ENCODE peak calls at places on chromosomes 11 and 22, in seven cellular contexts. B, P, X, U, W, H and O are unnamed samples.

GRCh38 chr22:27238935-27239510 is 562.5 kb downstream of the MN1 start:
- DNase-seq in X (no peak), H (no peak), B (no peak), P (peak), W (peak), U (no peak), O (peak)

GRCh38 chr11:105609341-105609781 is 512 bp upstream of the GRIA4 start:
- DNase-seq in X (peak), U (peak), B (no peak), W (no peak), H (no peak), P (no peak), O (peak)

GRCh38 chr11:17591293-17591692 is 44.2 kb downstream of the OTOG start:
- DNase-seq in W (no peak), B (no peak), H (no peak), U (no peak), P (no peak), X (no peak), O (no peak)

GRCh38 chr11:68302256-68303054 is 9.9 kb upstream of the LRP5 start:
- DNase-seq in W (peak), U (no peak), B (no peak), H (no peak), P (no peak), X (no peak), O (peak)

GRCh38 chr11:8596504-8597046 is 2.5 kb upstream of the STK33 start:
- DNase-seq in U (no peak), X (no peak), W (no peak), B (no peak), P (no peak), H (no peak), O (no peak)

GRCh38 chr11:105033344-105033743 is 1.6 kb downstream of the CASP1 start:
- DNase-seq in X (no peak), B (no peak), U (no peak), P (no peak), H (no peak), W (no peak), O (no peak)

GRCh38 chr11:62546244-62546936 is at the start of gene AHNAK:
- DNase-seq in H (peak), W (peak), P (peak), U (peak), X (peak), B (peak), O (peak)

GRCh38 chr11:67375320-67376021 is 2.1 kb upstream of the CLCF1 start:
- DNase-seq in X (no peak), P (no peak), U (no peak), B (no peak), W (no peak), H (no peak), O (no peak)

GRCh38 chr22:34105461-34106062 is 185.3 kb upstream of the LARGE1 start:
- DNase-seq in H (no peak), P (peak), W (peak), X (peak), B (peak), U (peak), O (peak)

GRCh38 chr11:16942342-16942741 is 71.9 kb downstream of the PLEKHA7 start:
- DNase-seq in H (no peak), X (no peak), P (no peak), B (no peak), U (no peak), W (no peak), O (no peak)

GRCh38 chr22:42500164-42500835 is 19.3 kb downstream of the RRP7A start:
- DNase-seq in B (peak), P (peak), X (peak), W (peak), U (peak), H (peak), O (no peak)

GRCh38 chr22:46986788-46987187 is 224.3 kb downstream of the TBC1D22A start:
- DNase-seq in X (no peak), P (no peak), H (no peak), U (no peak), B (no peak), W (no peak), O (no peak)

GRCh38 chr11:65537620-65538231 is 12.8 kb downstream of the SCYL1 start:
- DNase-seq in X (no peak), B (no peak), P (no peak), H (no peak), W (no peak), U (no peak), O (no peak)

GRCh38 chr11:130904380-130904779 is 11.9 kb downstream of the SNX19 start:
- DNase-seq in P (no peak), H (no peak), U (no peak), X (no peak), W (no peak), B (no peak), O (no peak)

GRCh38 chr22:42863349-42863911 is 6.4 kb upstream of the ARFGAP3 start:
- DNase-seq in P (no peak), X (peak), U (peak), W (no peak), H (no peak), B (peak), O (peak)

GRCh38 chr11:81497202-81497804 is 1236.4 kb downstream of the FAM181B start:
- DNase-seq in B (no peak), W (peak), U (peak), P (no peak), H (peak), X (peak), O (peak)

GRCh38 chr22:30290679-30291333 is 1.5 kb upstream of the CASTOR1 start:
- DNase-seq in B (no peak), H (peak), W (peak), P (peak), X (no peak), U (no peak), O (peak)

GRCh38 chr11:11532574-11532973 is 89.2 kb downstream of the GALNT18 start:
- DNase-seq in H (no peak), P (no peak), X (no peak), W (no peak), U (no peak), B (no peak), O (no peak)